ENCODE peak calls at places on chromosomes 12 and 14, in four cellular contexts. H, X, J and W are unnamed samples.

GRCh38 chr12:77377116-77377515 is 311.7 kb upstream of the E2F7 start:
- DNase-seq in H (no peak), X (no peak), J (no peak), W (no peak)

GRCh38 chr12:795305-795704 is 42.9 kb downstream of the WNK1 start:
- DNase-seq in H (no peak), X (no peak), J (no peak), W (no peak)

GRCh38 chr12:101407054-101407437 is 526 bp downstream of the ARL1 start:
- DNase-seq in H (no peak), X (peak), J (no peak), W (no peak)

GRCh38 chr14:35829449-35829848 is 3.3 kb downstream of the BRMS1L start:
- DNase-seq in H (no peak), X (no peak), J (no peak), W (no peak)

GRCh38 chr14:81305743-81306142 is 85.0 kb upstream of the GTF2A1 start:
- DNase-seq in H (no peak), X (no peak), J (no peak), W (no peak)

GRCh38 chr12:116727261-116727660 is 10.6 kb downstream of the SPRING1 start:
- DNase-seq in H (no peak), X (peak), J (no peak), W (no peak)

GRCh38 chr14:61065671-61066070 is 84.6 kb downstream of the SLC38A6 start:
- DNase-seq in H (no peak), X (no peak), J (no peak), W (no peak)

GRCh38 chr12:101414533-101415119 is 7.1 kb upstream of the ARL1 start:
- DNase-seq in H (peak), X (peak), J (peak), W (peak)

GRCh38 chr12:118925407-118926202 is 55.7 kb upstream of the SRRM4 start:
- DNase-seq in H (no peak), X (no peak), J (no peak), W (no peak)

GRCh38 chr14:31154956-31155355 is 52.6 kb downstream of the HECTD1 start:
- DNase-seq in H (no peak), X (no peak), J (no peak), W (no peak)

GRCh38 chr12:95623554-95624170 is 72.4 kb upstream of the USP44 start:
- DNase-seq in H (peak), X (peak), J (no peak), W (peak)

GRCh38 chr12:84161296-84161695 is 751.3 kb downstream of the SLC6A15 start:
- DNase-seq in H (no peak), X (no peak), J (no peak), W (no peak)

GRCh38 chr12:6950944-6951540 is at the start of gene PTPN6:
- DNase-seq in H (no peak), X (no peak), J (no peak), W (no peak)

GRCh38 chr14:77593501-77593911 is 22.9 kb downstream of the SPTLC2 start:
- DNase-seq in H (no peak), X (no peak), J (peak), W (no peak)

GRCh38 chr12:2856901-2857495 is at the start of gene TEX52:
- DNase-seq in H (no peak), X (peak), J (no peak), W (peak)

GRCh38 chr12:388547-389137 is 478 bp downstream of the KDM5A start:
- DNase-seq in H (no peak), X (no peak), J (no peak), W (peak)

GRCh38 chr12:66668311-66668710 is 10.6 kb downstream of the GRIP1 start:
- DNase-seq in H (no peak), X (no peak), J (no peak), W (no peak)

GRCh38 chr12:86230516-86231146 is 25.6 kb downstream of the MGAT4C start:
- DNase-seq in H (no peak), X (no peak), J (no peak), W (no peak)

GRCh38 chr12:46518729-46519128 is 146.2 kb upstream of the SLC38A2 start:
- DNase-seq in H (no peak), X (peak), J (no peak), W (no peak)

GRCh38 chr14:58560208-58560607 is 77.6 kb upstream of the DACT1 start:
- DNase-seq in H (no peak), X (no peak), J (no peak), W (no peak)

GRCh38 chr12:25436206-25436912 is 116.7 kb downstream of the LMNTD1 start:
- DNase-seq in H (peak), X (peak), J (peak), W (no peak)

GRCh38 chr12:26767865-26768264 is 65.1 kb downstream of the ITPR2 start:
- DNase-seq in H (no peak), X (no peak), J (no peak), W (no peak)

GRCh38 chr14:37623552-37623951 is 28.1 kb downstream of the TTC6 start:
- DNase-seq in H (no peak), X (no peak), J (no peak), W (no peak)

GRCh38 chr12:94157891-94158495 is 9.6 kb downstream of the PLXNC1 start:
- DNase-seq in H (no peak), X (no peak), J (peak), W (no peak)

GRCh38 chr14:64193821-64194220 is 100.3 kb downstream of the ESR2 start:
- DNase-seq in H (no peak), X (peak), J (no peak), W (no peak)

GRCh38 chr14:103392572-103392971 is 7.4 kb downstream of the MARK3 start:
- DNase-seq in H (no peak), X (no peak), J (no peak), W (no peak)

GRCh38 chr14:53411110-53411509 is 258.0 kb upstream of the DDHD1 start:
- DNase-seq in H (no peak), X (no peak), J (no peak), W (no peak)
- TF ChIP-seq ESRRA in H (no peak), X (no peak), J (no peak), W (no peak)

DNA sequence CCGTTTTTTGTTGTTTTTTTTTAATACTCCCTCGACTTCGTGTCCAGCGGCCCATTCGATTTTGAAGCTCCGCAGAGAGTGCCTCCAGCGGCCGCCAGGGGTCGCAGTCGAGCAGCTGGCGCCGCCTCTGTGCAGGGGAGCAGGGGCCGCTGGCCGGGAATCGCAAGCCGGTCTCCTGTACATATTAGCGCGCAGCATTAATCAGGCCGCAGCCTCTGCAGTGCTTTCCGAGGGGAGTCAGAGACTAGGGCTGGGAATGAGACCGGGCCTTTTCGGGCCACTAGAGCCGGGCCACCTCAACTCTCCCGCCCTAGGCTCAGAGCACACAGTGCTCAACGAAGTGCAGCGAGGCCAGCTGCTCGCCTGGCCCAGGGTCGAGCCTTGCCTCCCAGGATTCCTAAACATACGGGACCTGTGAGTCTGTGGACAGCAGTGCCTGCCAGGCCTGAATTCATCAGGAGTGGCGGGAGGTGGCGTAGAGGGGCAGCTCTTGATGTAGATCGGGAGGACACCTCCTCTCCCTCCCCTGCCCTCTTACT is 81.8 kb downstream of the EMP1 start:
- DNase-seq in H (peak), X (peak), J (no peak), W (peak)
- TF ChIP-seq ATF2 in H (no peak), X (no peak), J (no peak), W (no peak)

GRCh38 chr12:114404451-114405198 is 1.3 kb downstream of the TBX5 start:
- DNase-seq in H (no peak), X (no peak), J (no peak), W (no peak)
- TF ChIP-seq ESRRA in H (no peak), X (no peak), J (no peak), W (no peak)

GRCh38 chr14:65421201-65421981 is 8.9 kb downstream of the FUT8 start:
- DNase-seq in H (no peak), X (no peak), J (no peak), W (no peak)
- TF ChIP-seq ATF2 in H (no peak), X (no peak), J (no peak), W (no peak)

DNA sequence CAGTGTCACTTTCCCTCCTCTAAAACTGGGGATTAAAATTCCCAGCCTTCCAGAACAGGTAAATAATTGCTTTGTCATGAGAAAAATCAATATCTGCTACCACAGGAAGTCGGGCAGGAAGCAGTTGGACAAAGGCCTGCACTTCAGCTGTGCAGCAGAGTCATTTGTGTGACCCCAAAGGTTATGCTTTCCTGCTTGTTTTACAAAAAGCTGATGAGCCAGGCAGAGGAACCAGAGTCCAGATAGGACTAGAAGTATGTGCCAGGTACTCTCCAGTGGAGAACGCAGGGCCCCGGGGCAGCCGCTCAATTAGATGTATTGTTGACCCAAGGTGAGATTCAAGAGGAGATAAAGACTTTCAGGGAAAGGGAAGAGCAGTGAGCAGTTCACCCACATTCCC is 117.1 kb upstream of the FRMD6 start:
- DNase-seq in H (no peak), X (peak), J (no peak), W (no peak)
- TF ChIP-seq ESRRA in H (no peak), X (peak), J (no peak), W (no peak)

GRCh38 chr14:68663385-68664076 is 129.3 kb downstream of the ZFP36L1 start:
- DNase-seq in H (no peak), X (no peak), J (peak), W (no peak)
- TF ChIP-seq ATF2 in H (no peak), X (no peak), J (peak), W (no peak)